ENCODE peak calls at places on chromosomes 2 and 18, in six cellular contexts. One of them, this sample, is unnamed.

GRCh38 chr2:100239513-100240210 is 82.6 kb downstream of the LONRF2 start:
- DNase-seq in esophagus squamous epithelium: no peak
- DNase-seq in fibroblast of lung: no peak
- DNase-seq in HT-29: no peak
- DNase-seq in CD8-positive, alpha-beta memory T cell: no peak
- DNase-seq in HT1080: no peak
- DNase-seq in this sample: no peak

GRCh38 chr2:95061601-95062183 is 36.2 kb downstream of the MAL start:
- DNase-seq in HT-29: no peak
- DNase-seq in fibroblast of lung: no peak
- DNase-seq in esophagus squamous epithelium: no peak
- DNase-seq in CD8-positive, alpha-beta memory T cell: no peak
- DNase-seq in HT1080: no peak
- DNase-seq in this sample: no peak

GRCh38 chr2:65991864-65992554 is 442.9 kb upstream of the MEIS1 start:
- DNase-seq in fibroblast of lung: no peak
- DNase-seq in HT-29: no peak
- DNase-seq in HT1080: no peak
- DNase-seq in CD8-positive, alpha-beta memory T cell: no peak
- DNase-seq in esophagus squamous epithelium: no peak
- DNase-seq in this sample: no peak

GRCh38 chr2:11738589-11739436 is 7.6 kb upstream of the LPIN1 start:
- DNase-seq in CD8-positive, alpha-beta memory T cell: peak; percentile 12
- DNase-seq in HT1080: peak; percentile 77
- DNase-seq in fibroblast of lung: peak; percentile 95
- DNase-seq in HT-29: peak; percentile 72
- DNase-seq in esophagus squamous epithelium: no peak
- DNase-seq in this sample: no peak

GRCh38 chr2:232773815-232774214 is 2.5 kb downstream of the KCNJ13 start:
- DNase-seq in fibroblast of lung: no peak
- DNase-seq in CD8-positive, alpha-beta memory T cell: no peak
- DNase-seq in HT1080: no peak
- DNase-seq in HT-29: no peak
- DNase-seq in esophagus squamous epithelium: no peak
- DNase-seq in this sample: no peak

GRCh38 chr18:48693006-48693405 is 154.2 kb downstream of the CTIF start:
- DNase-seq in HT1080: no peak
- DNase-seq in HT-29: no peak
- DNase-seq in CD8-positive, alpha-beta memory T cell: no peak
- DNase-seq in esophagus squamous epithelium: no peak
- DNase-seq in fibroblast of lung: no peak
- DNase-seq in this sample: no peak

GRCh38 chr18:42113529-42114191 is 158.6 kb downstream of the PIK3C3 start:
- DNase-seq in HT-29: no peak
- DNase-seq in CD8-positive, alpha-beta memory T cell: no peak
- DNase-seq in HT1080: no peak
- DNase-seq in esophagus squamous epithelium: no peak
- DNase-seq in fibroblast of lung: peak; percentile 73
- DNase-seq in this sample: peak; percentile 39

GRCh38 chr2:37843554-37843953 is 81.5 kb upstream of the RMDN2 start:
- DNase-seq in HT-29: no peak
- DNase-seq in HT1080: no peak
- DNase-seq in esophagus squamous epithelium: no peak
- DNase-seq in fibroblast of lung: no peak
- DNase-seq in CD8-positive, alpha-beta memory T cell: no peak
- DNase-seq in this sample: no peak

GRCh38 chr18:34773961-34774754 is 64.1 kb downstream of the DTNA start:
- DNase-seq in CD8-positive, alpha-beta memory T cell: no peak
- DNase-seq in esophagus squamous epithelium: no peak
- DNase-seq in HT1080: peak; percentile 50
- DNase-seq in fibroblast of lung: peak; percentile 35
- DNase-seq in HT-29: no peak
- DNase-seq in this sample: no peak

GRCh38 chr2:127179756-127180155 is 40.3 kb downstream of the CYP27C1 start:
- DNase-seq in CD8-positive, alpha-beta memory T cell: no peak
- DNase-seq in fibroblast of lung: no peak
- DNase-seq in HT-29: no peak
- DNase-seq in esophagus squamous epithelium: no peak
- DNase-seq in HT1080: peak; percentile 31
- DNase-seq in this sample: no peak

GRCh38 chr18:45069542-45069941 is 388.9 kb downstream of the SETBP1 start:
- DNase-seq in CD8-positive, alpha-beta memory T cell: no peak
- DNase-seq in fibroblast of lung: no peak
- DNase-seq in HT-29: no peak
- DNase-seq in esophagus squamous epithelium: no peak
- DNase-seq in HT1080: no peak
- DNase-seq in this sample: no peak

GRCh38 chr18:76343938-76344569 is 151.0 kb downstream of the ZNF516 start:
- DNase-seq in esophagus squamous epithelium: no peak
- DNase-seq in fibroblast of lung: no peak
- DNase-seq in CD8-positive, alpha-beta memory T cell: no peak
- DNase-seq in HT1080: no peak
- DNase-seq in HT-29: no peak
- DNase-seq in this sample: no peak

GRCh38 chr2:48527211-48527880 is 2.6 kb upstream of the STON1 start:
- DNase-seq in esophagus squamous epithelium: no peak
- DNase-seq in fibroblast of lung: peak; percentile 68
- DNase-seq in HT1080: no peak
- DNase-seq in HT-29: no peak
- DNase-seq in CD8-positive, alpha-beta memory T cell: no peak
- DNase-seq in this sample: no peak